ENCODE peak calls at places on chromosomes 13 and 19, in four cellular contexts. Y is HEK293T, T is GM12878, O is HepG2. F is an unnamed sample.

GRCh38 chr13:38462605-38463004 is 113.0 kb downstream of the UFM1 start:
- DNase-seq in T (no peak), O (no peak), Y (no peak), F (no peak)

GRCh38 chr19:16569609-16570320 is 2.5 kb downstream of the SLC35E1 start:
- DNase-seq in Y (no peak), T (no peak), O (no peak), F (no peak)

GRCh38 chr19:10762656-10763055 is 44.8 kb downstream of the DNM2 start:
- DNase-seq in Y (no peak), O (no peak), T (no peak), F (no peak)

GRCh38 chr19:2115324-2115723 is 18.6 kb downstream of the IZUMO4 start:
- DNase-seq in O (no peak), Y (no peak), T (no peak), F (no peak)

GRCh38 chr19:9871626-9872338 is 36.7 kb downstream of the PIN1 start:
- DNase-seq in O (peak; percentile 79), T (no peak), Y (no peak), F (no peak)

GRCh38 chr13:42146359-42146758 is 97.9 kb downstream of the DGKH start:
- DNase-seq in O (no peak), T (no peak), Y (no peak), F (no peak)

GRCh38 chr13:112072531-112073244 is 5.7 kb downstream of the SOX1 start:
- DNase-seq in O (no peak), T (no peak), Y (peak; percentile 53), F (no peak)

GRCh38 chr13:36453518-36453917 is 21.2 kb downstream of the CCNA1 start:
- DNase-seq in T (no peak), Y (peak; percentile 19), O (no peak), F (no peak)

GRCh38 chr19:35034588-35035382 is 4.5 kb downstream of the SCN1B start:
- DNase-seq in T (no peak), Y (no peak), O (no peak), F (no peak)

GRCh38 chr19:53195265-53195879 is 2.2 kb upstream of the ZNF665 start:
- DNase-seq in Y (peak; percentile 40), T (peak; percentile 27), O (peak; percentile 67), F (peak; percentile 72)

GRCh38 chr19:11382898-11383705 is 1.0 kb downstream of the EPOR start:
- DNase-seq in T (no peak), O (peak; percentile 70), Y (peak; percentile 66), F (peak; percentile 88)

GRCh38 chr19:49151339-49152217 is 3.6 kb downstream of the HRC start:
- DNase-seq in T (no peak), Y (peak; percentile 89), O (no peak), F (peak; percentile 87)

GRCh38 chr19:45125975-45126493 is 33.1 kb downstream of the PPP1R37 start:
- DNase-seq in Y (peak; percentile 70), T (no peak), O (peak; percentile 65), F (peak; percentile 66)

GRCh38 chr19:35031072-35031881 is 1.0 kb downstream of the SCN1B start:
- DNase-seq in O (no peak), T (no peak), Y (peak; percentile 48), F (peak; percentile 61)

GRCh38 chr13:36175621-36176020 is 38.7 kb downstream of the SOHLH2 start:
- DNase-seq in T (no peak), O (no peak), Y (no peak), F (no peak)

GRCh38 chr19:13827656-13828055 is 32.4 kb downstream of the ZSWIM4 start:
- DNase-seq in O (no peak), T (no peak), Y (no peak), F (peak; percentile 28)

GRCh38 chr13:34667356-34668218 is 274.5 kb upstream of the NBEA start:
- DNase-seq in O (no peak), Y (no peak), T (no peak), F (no peak)

GRCh38 chr19:18896421-18896841 is 473 bp upstream of the CERS1 start:
- DNase-seq in Y (no peak), O (no peak), T (no peak), F (no peak)

GRCh38 chr13:31807090-31807541 is 67.8 kb downstream of the RXFP2 start:
- DNase-seq in O (no peak), T (no peak), Y (no peak), F (no peak)

GRCh38 chr19:16714702-16715294 is 4.8 kb upstream of the NWD1 start:
- DNase-seq in Y (peak; percentile 79), T (peak; percentile 20), O (peak; percentile 24), F (peak; percentile 81)

GRCh38 chr13:38575427-38575826 is 111.5 kb upstream of the FREM2 start:
- DNase-seq in O (no peak), Y (no peak), T (no peak), F (no peak)

GRCh38 chr13:112991611-112992010 is 22.6 kb downstream of the MCF2L start:
- DNase-seq in Y (no peak), T (no peak), O (no peak), F (no peak)

GRCh38 chr13:27174766-27175455 is 3.3 kb upstream of the USP12 start:
- DNase-seq in T (no peak), Y (no peak), O (no peak), F (no peak)

GRCh38 chr13:21934309-21934708 is 263.4 kb downstream of the FGF9 start:
- DNase-seq in Y (no peak), O (no peak), T (no peak), F (no peak)

GRCh38 chr19:16922949-16923348 is 34.1 kb downstream of the F2RL3 start:
- DNase-seq in T (no peak), O (no peak), Y (no peak), F (no peak)

GRCh38 chr13:113723400-113724015 is 35.5 kb upstream of the TMEM255B start:
- DNase-seq in Y (no peak), T (no peak), O (no peak), F (peak; percentile 35)

GRCh38 chr13:75120071-75120470 is 361.9 kb downstream of the TBC1D4 start:
- DNase-seq in O (no peak), T (no peak), Y (no peak), F (no peak)

GRCh38 chr19:3674784-3675183 is 25.5 kb downstream of the PIP5K1C start:
- DNase-seq in T (no peak), O (no peak), Y (no peak), F (no peak)

GRCh38 chr19:46842791-46843190 is 7.9 kb downstream of the AP2S1 start:
- DNase-seq in Y (no peak), O (no peak), T (no peak), F (no peak)

GRCh38 chr13:33205804-33206221 is 79.7 kb downstream of the STARD13 start:
- DNase-seq in T (no peak), O (no peak), Y (no peak), F (no peak)
- TF ChIP-seq FOXK2 in T (no peak), O (no peak), Y (no peak), F (no peak)

DNA sequence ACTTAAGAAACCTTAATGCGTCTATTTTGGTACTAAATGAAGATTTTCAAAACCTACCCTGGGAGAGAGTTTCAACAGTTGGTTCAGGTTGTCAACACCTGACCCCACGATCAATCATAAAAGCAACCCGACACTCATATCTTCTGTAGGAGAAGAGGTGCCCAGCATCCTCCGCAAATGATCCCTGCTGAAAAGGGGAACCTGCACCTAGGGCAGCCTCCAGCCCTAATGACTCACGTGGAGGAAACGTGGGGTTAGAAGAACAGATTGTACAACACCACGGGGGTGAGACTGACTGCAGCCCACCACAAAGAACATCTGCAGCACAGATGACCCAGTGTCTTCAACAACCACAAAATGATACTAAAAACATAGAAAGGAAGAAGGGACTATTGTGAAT is 116.3 kb downstream of the RAB20 start:
- DNase-seq in O (no peak), Y (no peak), T (no peak), F (no peak)
- TF ChIP-seq TARDBP in O (no peak), Y (no peak), T (no peak), F (no peak)

GRCh38 chr19:8307965-8308866 is at the start of gene CD320:
- DNase-seq in O (peak; percentile 86), T (peak; percentile 63), Y (peak; percentile 90), F (peak; percentile 92)
- TF ChIP-seq FOXK2 in O (no peak), T (no peak), Y (no peak), F (no peak)

DNA sequence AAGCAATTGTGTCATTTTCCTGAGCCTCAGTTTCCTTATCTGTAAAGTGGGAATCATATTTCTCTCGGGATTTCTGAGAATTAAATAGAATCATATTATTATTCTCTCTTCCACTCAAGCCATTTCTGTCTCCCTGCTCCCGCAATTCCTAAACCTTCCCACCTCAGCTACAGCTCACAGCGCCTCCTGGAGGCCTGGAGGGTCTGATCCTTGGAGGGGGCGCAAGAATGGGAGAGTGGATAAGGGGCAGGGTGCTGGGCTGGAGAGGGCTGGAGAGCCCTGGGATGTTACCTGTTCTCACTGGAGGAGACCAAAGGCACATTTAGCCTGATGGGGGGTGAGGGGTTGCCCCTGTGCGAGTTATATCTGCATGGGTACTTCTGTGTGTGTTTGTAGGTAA is 31.1 kb upstream of the CYP2S1 start:
- DNase-seq in O (no peak), T (no peak), Y (peak; percentile 44), F (peak; percentile 52)
- TF ChIP-seq TARDBP in O (no peak), T (no peak), Y (no peak), F (no peak)

DNA sequence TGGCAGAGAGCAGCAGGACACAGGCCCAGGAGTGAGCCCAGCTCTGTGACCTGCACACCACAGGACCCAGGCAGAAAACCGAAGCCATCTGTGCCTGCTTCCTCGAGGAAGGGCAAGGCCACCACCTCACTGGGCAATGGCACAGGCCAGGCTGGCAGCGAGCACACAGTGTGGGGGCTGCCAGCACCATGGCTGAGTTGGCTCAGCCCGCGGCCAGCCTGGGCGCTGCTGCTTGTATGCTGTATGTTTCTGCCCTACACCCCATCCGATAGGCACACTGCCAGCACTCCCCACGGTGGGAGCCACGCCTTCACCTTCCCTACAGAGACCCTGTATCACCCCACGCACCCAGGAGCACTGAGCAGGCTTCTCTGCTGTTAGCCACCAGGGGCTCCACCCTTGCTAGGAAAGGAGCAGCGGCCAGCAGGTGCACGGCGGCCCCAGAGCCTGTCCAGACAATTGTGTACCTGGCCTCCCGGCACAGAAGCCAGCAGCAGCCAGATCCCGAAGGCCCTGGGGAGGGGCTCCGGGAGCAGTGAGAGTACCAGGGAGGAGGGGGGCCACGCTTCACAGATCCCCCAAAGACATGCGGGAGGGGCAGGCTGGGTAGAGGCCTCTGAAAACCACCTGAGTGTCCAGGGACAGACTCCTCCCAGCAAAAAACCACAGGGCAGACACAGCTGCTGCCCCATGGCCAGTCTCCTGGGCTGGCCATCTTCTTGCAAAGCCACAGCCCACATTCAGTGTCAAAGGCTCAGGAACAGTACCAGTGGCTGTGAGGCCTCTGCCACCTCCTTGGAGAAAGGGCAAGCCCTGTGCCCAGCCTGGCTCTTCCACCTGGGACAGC is 56.1 kb downstream of the MLLT1 start:
- DNase-seq in T (no peak), Y (no peak), O (no peak), F (no peak)
- TF ChIP-seq FOXK2 in T (no peak), Y (no peak), O (no peak), F (no peak)